ENCODE peak calls at places on chromosome 12, in seven cellular contexts. M is CD4-positive, alpha-beta T cell; H is brain microvascular endothelial cell; I is stomach; W is IMR-90; A is mucosa of descending colon; O is tibial artery. V is an unnamed sample.

GRCh38 chr12:79086546-79086945 is 222.0 kb downstream of the SYT1 start:
- DNase-seq in M (no peak), H (no peak), I (no peak), W (no peak), A (no peak), O (no peak), V (no peak)

GRCh38 chr12:21881950-21882349 is 59.3 kb downstream of the ABCC9 start:
- DNase-seq in M (no peak), H (no peak), I (no peak), W (no peak), A (no peak), O (no peak), V (no peak)

GRCh38 chr12:96399081-96399918 is 939 bp downstream of the CDK17 start:
- DNase-seq in M (peak; percentile 59), H (peak; percentile 55), I (peak; percentile 70), W (peak; percentile 72), A (peak; percentile 89), O (peak; percentile 72), V (peak; percentile 79)

GRCh38 chr12:96120359-96121100 is 73.6 kb upstream of the ELK3 start:
- DNase-seq in M (no peak), H (no peak), I (no peak), W (no peak), A (no peak), O (peak; percentile 22), V (no peak)

GRCh38 chr12:65278576-65279386 is at the start of gene MSRB3:
- DNase-seq in M (peak; percentile 0), H (peak; percentile 60), I (peak; percentile 43), W (peak; percentile 70), A (peak; percentile 66), O (peak; percentile 69), V (peak; percentile 72)

GRCh38 chr12:126434412-126434811 is 1369.2 kb downstream of the AACS start:
- DNase-seq in M (no peak), H (no peak), I (no peak), W (no peak), A (no peak), O (no peak), V (no peak)

GRCh38 chr12:66144796-66145754 is 14.5 kb upstream of the LLPH start:
- DNase-seq in M (no peak), H (peak; percentile 59), I (peak; percentile 65), W (peak; percentile 75), A (no peak), O (peak; percentile 61), V (peak; percentile 80)

GRCh38 chr12:58588771-58589170 is 331.5 kb downstream of the LRIG3 start:
- DNase-seq in M (no peak), H (no peak), I (no peak), W (peak; percentile 81), A (no peak), O (no peak), V (no peak)

GRCh38 chr12:129096184-129096583 is 242.9 kb downstream of the GLT1D1 start:
- DNase-seq in M (no peak), H (no peak), I (no peak), W (no peak), A (no peak), O (no peak), V (no peak)

GRCh38 chr12:40325349-40325960 is 100.7 kb downstream of the LRRK2 start:
- DNase-seq in M (no peak), H (peak; percentile 13), I (no peak), W (peak; percentile 4), A (no peak), O (no peak), V (no peak)

GRCh38 chr12:26293612-26294011 is 98.2 kb downstream of the SSPN start:
- DNase-seq in M (no peak), H (no peak), I (no peak), W (no peak), A (no peak), O (no peak), V (no peak)

GRCh38 chr12:100964026-100964425 is 169.4 kb downstream of the ANO4 start:
- DNase-seq in M (no peak), H (no peak), I (no peak), W (no peak), A (no peak), O (no peak), V (peak; percentile 28)

GRCh38 chr12:44003721-44004120 is 167.8 kb downstream of the TMEM117 start:
- DNase-seq in M (no peak), H (no peak), I (no peak), W (no peak), A (no peak), O (no peak), V (no peak)

GRCh38 chr12:116368196-116369194 is 91.0 kb upstream of the MED13L start:
- DNase-seq in M (no peak), H (no peak), I (peak; percentile 89), W (no peak), A (peak; percentile 77), O (no peak), V (peak; percentile 52)

GRCh38 chr12:131702573-131702877 is 8.4 kb upstream of the SFSWAP start:
- DNase-seq in M (no peak), H (no peak), I (no peak), W (no peak), A (no peak), O (no peak), V (no peak)

GRCh38 chr12:130791699-130792098 is 47.4 kb downstream of the STX2 start:
- DNase-seq in M (no peak), H (no peak), I (no peak), W (no peak), A (no peak), O (no peak), V (no peak)

GRCh38 chr12:22529281-22530060 is 14.9 kb downstream of the C2CD5 start:
- DNase-seq in M (no peak), H (no peak), I (no peak), W (peak; percentile 63), A (no peak), O (no peak), V (peak; percentile 29)

GRCh38 chr12:99057670-99058069 is 412.6 kb downstream of the APAF1 start:
- DNase-seq in M (no peak), H (no peak), I (no peak), W (no peak), A (no peak), O (no peak), V (no peak)

GRCh38 chr12:99063182-99063581 is 418.1 kb downstream of the APAF1 start:
- DNase-seq in M (no peak), H (no peak), I (no peak), W (no peak), A (no peak), O (no peak), V (no peak)

GRCh38 chr12:99055294-99055693 is 410.2 kb downstream of the APAF1 start:
- DNase-seq in M (no peak), H (no peak), I (no peak), W (no peak), A (no peak), O (no peak), V (no peak)

GRCh38 chr12:99056186-99056585 is 411.1 kb downstream of the APAF1 start:
- DNase-seq in M (no peak), H (no peak), I (no peak), W (no peak), A (no peak), O (no peak), V (no peak)

GRCh38 chr12:99059824-99060526 is 414.9 kb downstream of the APAF1 start:
- DNase-seq in M (no peak), H (peak; percentile 18), I (no peak), W (no peak), A (no peak), O (peak; percentile 39), V (no peak)
- TF ChIP-seq CTCF in M (no peak), H (no peak), I (no peak), W (no peak), A (no peak), O (no peak), V (no peak)

GRCh38 chr12:52141875-52142274 is 49.9 kb downstream of the KRT80 start:
- DNase-seq in M (no peak), H (no peak), I (no peak), W (no peak), A (no peak), O (no peak), V (no peak)

GRCh38 chr12:52139579-52140062 is 52.2 kb downstream of the KRT80 start:
- DNase-seq in M (peak; percentile 32), H (no peak), I (peak; percentile 70), W (peak; percentile 55), A (no peak), O (no peak), V (no peak)

GRCh38 chr12:52139147-52139546 is 52.7 kb downstream of the KRT80 start:
- DNase-seq in M (no peak), H (no peak), I (no peak), W (no peak), A (no peak), O (no peak), V (no peak)

GRCh38 chr12:52142431-52142830 is 49.4 kb downstream of the KRT80 start:
- DNase-seq in M (no peak), H (no peak), I (no peak), W (no peak), A (no peak), O (no peak), V (no peak)

GRCh38 chr12:52141306-52141705 is 50.5 kb downstream of the KRT80 start:
- DNase-seq in M (no peak), H (no peak), I (no peak), W (no peak), A (no peak), O (no peak), V (no peak)
- TF ChIP-seq CTCF in M (no peak), H (peak; percentile 26), I (no peak), W (peak; percentile 10), A (no peak), O (no peak), V (no peak)

DNA sequence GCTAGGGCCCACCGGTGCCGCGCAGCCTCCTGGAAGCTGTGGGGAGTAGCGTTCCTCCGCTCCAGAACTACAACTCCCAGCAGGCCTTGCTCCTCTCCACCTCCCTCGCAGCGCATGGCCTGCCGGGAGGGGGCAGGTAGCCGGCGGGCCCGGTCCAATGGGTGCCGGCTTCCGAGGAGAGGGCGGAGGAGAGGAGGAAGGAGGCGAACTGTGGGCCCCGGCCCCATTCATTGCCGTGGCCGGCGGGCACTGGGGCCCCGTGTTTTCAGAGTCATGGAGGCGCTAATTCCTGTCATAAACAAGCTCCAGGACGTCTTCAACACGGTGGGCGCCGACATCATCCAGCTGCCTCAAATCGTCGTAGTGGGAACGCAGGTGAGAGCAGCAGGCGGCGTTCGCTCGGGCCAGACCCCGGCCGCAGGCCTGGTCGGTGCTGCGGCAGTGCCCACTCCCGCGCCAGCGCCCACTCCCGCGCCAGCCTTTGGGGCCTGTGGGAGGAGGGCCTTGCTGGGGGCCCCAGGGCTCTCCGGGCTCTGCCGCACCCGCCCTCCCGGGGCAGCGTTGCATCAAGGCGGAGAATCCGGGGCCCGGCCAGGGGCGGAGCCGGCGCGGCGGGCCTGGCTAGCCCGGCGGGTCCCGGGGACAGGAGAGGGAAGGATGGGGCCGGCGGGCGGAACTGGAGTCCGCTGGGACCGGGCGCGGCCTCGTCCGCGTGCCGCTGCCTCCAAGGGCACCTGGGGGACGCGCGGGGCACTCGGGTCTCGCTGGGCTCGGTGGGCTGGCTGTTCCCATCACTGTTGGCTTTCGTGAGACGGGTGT is at the start of gene DNM1L:
- DNase-seq in M (peak; percentile 84), H (peak; percentile 92), I (peak; percentile 94), W (peak; percentile 96), A (peak; percentile 96), O (peak; percentile 92), V (peak; percentile 97)
- TF ChIP-seq CTCF in M (no peak), H (peak; percentile 12), I (no peak), W (no peak), A (no peak), O (peak; percentile 20), V (peak; percentile 13)

GRCh38 chr12:15527201-15527782 is 205.0 kb downstream of the PTPRO start:
- DNase-seq in M (no peak), H (no peak), I (peak; percentile 32), W (peak; percentile 15), A (no peak), O (peak; percentile 53), V (no peak)
- TF ChIP-seq CTCF in M (no peak), H (peak; percentile 45), I (no peak), W (peak; percentile 45), A (no peak), O (peak; percentile 4), V (peak; percentile 42)

V was measured in fibroblast of villous mesenchyme.